ENCODE peak calls at places on chromosome 10, in nine cellular contexts. L, C, T, U, O, Q, R, N and J are unnamed samples.

GRCh38 chr10:62980697-62981495 is 152.2 kb upstream of the NRBF2 start:
- DNase-seq in L (no peak), C (no peak), T (no peak), U (no peak), O (no peak), Q (no peak), R (no peak), N (no peak), J (no peak)

GRCh38 chr10:86922553-86922961 is 34.9 kb downstream of the MMRN2 start:
- DNase-seq in L (no peak), C (no peak), T (no peak), U (no peak), O (no peak), Q (no peak), R (no peak), N (no peak), J (no peak)

GRCh38 chr10:86757110-86757790 is 831 bp downstream of the BMPR1A start:
- DNase-seq in L (peak; percentile 59), C (peak; percentile 58), T (no peak), U (peak; percentile 29), O (peak; percentile 45), Q (no peak), R (peak; percentile 29), N (peak; percentile 65), J (peak; percentile 45)

GRCh38 chr10:99784025-99784730 is 1.7 kb downstream of the ABCC2 start:
- DNase-seq in L (no peak), C (peak; percentile 86), T (peak; percentile 59), U (no peak), O (no peak), Q (peak; percentile 20), R (no peak), N (peak; percentile 90), J (no peak)

GRCh38 chr10:962342-962741 is 25.9 kb upstream of the GTPBP4 start:
- DNase-seq in L (no peak), C (no peak), T (no peak), U (no peak), O (no peak), Q (no peak), R (no peak), N (no peak), J (no peak)

GRCh38 chr10:31034041-31034918 is 2.6 kb upstream of the ZNF438 start:
- DNase-seq in L (no peak), C (peak; percentile 89), T (peak; percentile 92), U (no peak), O (no peak), Q (no peak), R (no peak), N (peak; percentile 97), J (no peak)

GRCh38 chr10:27642023-27642589 is 103.5 kb downstream of the MKX start:
- DNase-seq in L (no peak), C (no peak), T (no peak), U (no peak), O (no peak), Q (no peak), R (no peak), N (no peak), J (no peak)

GRCh38 chr10:52805414-52806285 is 33.1 kb upstream of the MBL2 start:
- DNase-seq in L (no peak), C (no peak), T (no peak), U (no peak), O (no peak), Q (no peak), R (no peak), N (no peak), J (no peak)

GRCh38 chr10:28188520-28188919 is 114.3 kb downstream of the MPP7 start:
- DNase-seq in L (no peak), C (no peak), T (no peak), U (no peak), O (no peak), Q (no peak), R (no peak), N (no peak), J (no peak)

GRCh38 chr10:71963756-71964668 is at the start of gene CHST3:
- DNase-seq in L (no peak), C (peak; percentile 39), T (no peak), U (no peak), O (no peak), Q (peak; percentile 79), R (peak; percentile 32), N (peak; percentile 56), J (peak; percentile 70)

GRCh38 chr10:123995461-123996131 is 97.8 kb downstream of the CHST15 start:
- DNase-seq in L (peak; percentile 90), C (peak; percentile 90), T (peak; percentile 55), U (peak; percentile 67), O (peak; percentile 33), Q (peak; percentile 54), R (peak; percentile 26), N (peak; percentile 66), J (peak; percentile 47)

GRCh38 chr10:55822096-55822495 is 539.0 kb downstream of the ZWINT start:
- DNase-seq in L (no peak), C (no peak), T (no peak), U (no peak), O (no peak), Q (no peak), R (no peak), N (no peak), J (no peak)

GRCh38 chr10:94500063-94500462 is 45.5 kb upstream of the HELLS start:
- DNase-seq in L (no peak), C (peak; percentile 5), T (no peak), U (no peak), O (no peak), Q (no peak), R (no peak), N (no peak), J (no peak)
- TF ChIP-seq CTCF in L (peak; percentile 44), C (peak; percentile 73), T (peak; percentile 59), U (peak; percentile 74), O (peak; percentile 30), Q (no peak), R (peak; percentile 53), N (peak; percentile 29), J (peak; percentile 18)

GRCh38 chr10:21334891-21335696 is 190.4 kb downstream of the SKIDA1 start:
- DNase-seq in L (peak; percentile 78), C (peak; percentile 80), T (no peak), U (no peak), O (no peak), Q (peak; percentile 72), R (no peak), N (peak; percentile 90), J (no peak)

GRCh38 chr10:21343087-21343486 is 182.4 kb downstream of the SKIDA1 start:
- DNase-seq in L (no peak), C (no peak), T (no peak), U (no peak), O (no peak), Q (no peak), R (no peak), N (no peak), J (no peak)

GRCh38 chr10:21340341-21340740 is 185.1 kb downstream of the SKIDA1 start:
- DNase-seq in L (no peak), C (peak; percentile 62), T (no peak), U (no peak), O (no peak), Q (no peak), R (no peak), N (no peak), J (no peak)

GRCh38 chr10:21336476-21337170 is 188.9 kb downstream of the SKIDA1 start:
- DNase-seq in L (peak; percentile 86), C (peak; percentile 92), T (peak; percentile 91), U (peak; percentile 84), O (no peak), Q (peak; percentile 44), R (no peak), N (peak; percentile 97), J (no peak)

GRCh38 chr10:21337171-21337792 is 188.2 kb downstream of the SKIDA1 start:
- DNase-seq in L (no peak), C (no peak), T (no peak), U (no peak), O (no peak), Q (no peak), R (no peak), N (no peak), J (no peak)
- TF ChIP-seq CTCF in L (no peak), C (peak; percentile 31), T (no peak), U (peak; percentile 37), O (no peak), Q (no peak), R (peak; percentile 20), N (no peak), J (no peak)

GRCh38 chr10:119203006-119203405 is 4.4 kb upstream of the GRK5 start:
- DNase-seq in L (no peak), C (peak; percentile 61), T (no peak), U (no peak), O (no peak), Q (no peak), R (no peak), N (peak; percentile 84), J (no peak)

GRCh38 chr10:119197921-119198320 is 9.4 kb upstream of the GRK5 start:
- DNase-seq in L (no peak), C (peak; percentile 73), T (no peak), U (no peak), O (no peak), Q (no peak), R (no peak), N (peak; percentile 90), J (no peak)

GRCh38 chr10:119201233-119201632 is 6.1 kb upstream of the GRK5 start:
- DNase-seq in L (no peak), C (no peak), T (no peak), U (no peak), O (no peak), Q (no peak), R (no peak), N (no peak), J (no peak)

GRCh38 chr10:119199231-119199992 is 8.0 kb upstream of the GRK5 start:
- DNase-seq in L (peak; percentile 68), C (peak; percentile 79), T (no peak), U (peak; percentile 77), O (no peak), Q (no peak), R (peak; percentile 51), N (peak; percentile 89), J (peak; percentile 54)

GRCh38 chr10:119198438-119198837 is 8.9 kb upstream of the GRK5 start:
- DNase-seq in L (peak; percentile 28), C (no peak), T (no peak), U (no peak), O (no peak), Q (no peak), R (no peak), N (no peak), J (peak; percentile 20)
- TF ChIP-seq CTCF in L (peak; percentile 55), C (peak; percentile 72), T (peak; percentile 56), U (peak; percentile 72), O (peak; percentile 73), Q (no peak), R (peak; percentile 28), N (peak; percentile 37), J (peak; percentile 30)

GRCh38 chr10:94211187-94211529 is 151.6 kb downstream of the NOC3L start:
- DNase-seq in L (no peak), C (no peak), T (no peak), U (no peak), O (no peak), Q (no peak), R (no peak), N (no peak), J (no peak)
- TF ChIP-seq CTCF in L (no peak), C (no peak), T (no peak), U (no peak), O (no peak), Q (no peak), R (no peak), N (no peak), J (no peak)

GRCh38 chr10:128540806-128541739 is 414.9 kb upstream of the MKI67 start:
- DNase-seq in L (no peak), C (no peak), T (no peak), U (no peak), O (no peak), Q (no peak), R (peak; percentile 36), N (no peak), J (peak; percentile 41)
- TF ChIP-seq CTCF in L (no peak), C (no peak), T (no peak), U (no peak), O (no peak), Q (no peak), R (peak; percentile 23), N (no peak), J (no peak)